ENCODE peak calls at places on chromosome 20, in eight cellular contexts. T, W, K, Q, A, U, I and D are unnamed samples.

GRCh38 chr20:37343212-37343993 is 2.5 kb upstream of the SRC start:
- DNase-seq in T (no peak), W (no peak), K (no peak), Q (no peak), A (no peak), U (no peak), I (peak; percentile 92), D (peak; percentile 87)

GRCh38 chr20:62352402-62353288 is 14.5 kb downstream of the LAMA5 start:
- DNase-seq in T (no peak), W (no peak), K (no peak), Q (no peak), A (peak; percentile 80), U (peak; percentile 66), I (no peak), D (no peak)

GRCh38 chr20:2698186-2698817 is 5.7 kb downstream of the EBF4 start:
- DNase-seq in T (no peak), W (no peak), K (no peak), Q (no peak), A (no peak), U (no peak), I (no peak), D (no peak)

GRCh38 chr20:37284691-37285124 is 4.7 kb upstream of the MANBAL start:
- DNase-seq in T (no peak), W (no peak), K (no peak), Q (no peak), A (no peak), U (no peak), I (no peak), D (no peak)

GRCh38 chr20:62567246-62568044 is 74.9 kb upstream of the SLCO4A1 start:
- DNase-seq in T (no peak), W (no peak), K (no peak), Q (no peak), A (no peak), U (no peak), I (no peak), D (no peak)

GRCh38 chr20:45282700-45283528 is 23.7 kb upstream of the RBPJL start:
- DNase-seq in T (no peak), W (no peak), K (no peak), Q (no peak), A (no peak), U (no peak), I (no peak), D (no peak)

GRCh38 chr20:64261138-64261537 is 5.6 kb downstream of the PCMTD2 start:
- DNase-seq in T (no peak), W (peak; percentile 40), K (no peak), Q (no peak), A (no peak), U (no peak), I (no peak), D (no peak)

GRCh38 chr20:19992996-19993908 is 23.9 kb upstream of the NAA20 start:
- DNase-seq in T (peak; percentile 42), W (no peak), K (no peak), Q (no peak), A (no peak), U (peak; percentile 76), I (no peak), D (no peak)

GRCh38 chr20:61771805-61772350 is 293.8 kb downstream of the TAF4 start:
- DNase-seq in T (no peak), W (no peak), K (no peak), Q (no peak), A (no peak), U (no peak), I (no peak), D (no peak)

GRCh38 chr20:53087034-53087777 is 115.0 kb downstream of the TSHZ2 start:
- DNase-seq in T (no peak), W (peak; percentile 38), K (no peak), Q (no peak), A (peak; percentile 5), U (no peak), I (no peak), D (no peak)

GRCh38 chr20:37987602-37988290 is 45.5 kb downstream of the TTI1 start:
- DNase-seq in T (no peak), W (no peak), K (no peak), Q (no peak), A (no peak), U (no peak), I (no peak), D (no peak)

GRCh38 chr20:35616465-35617396 is 1.1 kb downstream of the SPAG4 start:
- DNase-seq in T (peak; percentile 86), W (peak; percentile 82), K (peak; percentile 88), Q (peak; percentile 98), A (peak; percentile 64), U (peak; percentile 87), I (peak; percentile 100), D (peak; percentile 93)

GRCh38 chr20:35618032-35618371 is 2.4 kb downstream of the SPAG4 start:
- DNase-seq in T (no peak), W (no peak), K (no peak), Q (no peak), A (no peak), U (no peak), I (no peak), D (no peak)

GRCh38 chr20:35617397-35618031 is 1.9 kb downstream of the SPAG4 start:
- DNase-seq in T (peak; percentile 65), W (no peak), K (no peak), Q (peak; percentile 37), A (peak; percentile 32), U (peak; percentile 85), I (peak; percentile 56), D (peak; percentile 65)

GRCh38 chr20:35618372-35619131 is 2.9 kb downstream of the SPAG4 start:
- DNase-seq in T (no peak), W (no peak), K (no peak), Q (no peak), A (no peak), U (peak; percentile 35), I (peak; percentile 40), D (no peak)

DNA sequence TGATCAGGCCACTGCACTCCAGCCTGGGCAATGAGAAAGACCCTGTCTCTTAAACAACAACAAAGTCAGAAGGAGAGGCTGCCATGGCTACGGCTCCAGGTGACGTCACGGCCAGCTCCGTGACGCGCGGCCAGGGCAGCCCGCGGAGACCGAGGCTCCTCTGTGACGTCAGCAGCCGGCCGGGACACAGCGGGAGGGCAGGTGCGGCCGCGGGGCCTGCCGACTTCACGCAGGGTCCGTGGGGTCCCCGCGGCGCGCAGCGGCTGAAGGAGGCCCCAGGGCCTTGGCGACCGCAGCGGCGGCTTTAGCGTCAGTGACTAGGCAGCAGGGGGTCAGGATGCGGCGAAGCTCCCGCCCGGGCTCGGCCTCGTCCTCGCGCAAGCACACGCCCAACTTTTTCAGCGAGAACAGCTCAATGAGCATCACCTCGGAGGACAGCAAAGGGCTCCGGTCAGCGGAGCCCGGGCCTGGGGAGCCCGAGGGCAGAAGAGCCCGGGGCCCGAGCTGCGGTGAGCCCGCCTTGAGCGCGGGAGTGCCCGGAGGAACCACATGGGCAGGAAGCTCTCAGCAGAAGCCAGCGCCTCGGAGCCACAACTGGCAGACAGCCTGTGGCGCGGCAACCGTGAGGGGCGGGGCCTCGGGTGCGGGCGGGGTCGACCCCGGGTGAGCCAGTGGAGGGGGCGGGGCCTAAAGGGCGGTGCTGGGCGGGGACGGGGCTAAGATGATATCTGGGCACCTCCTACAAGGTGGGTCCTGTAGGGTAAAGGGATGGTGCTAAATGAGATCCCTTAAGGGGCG is at the start of gene SPAG4:
- DNase-seq in T (peak; percentile 94), W (peak; percentile 99), K (no peak), Q (no peak), A (peak; percentile 97), U (peak; percentile 98), I (peak; percentile 80), D (peak; percentile 100)
- TF ChIP-seq POLR2A in T (peak; percentile 80), W (no peak), K (peak; percentile 60), Q (peak; percentile 76), A (peak; percentile 57), U (peak; percentile 79), I (no peak), D (peak; percentile 86)

DNA sequence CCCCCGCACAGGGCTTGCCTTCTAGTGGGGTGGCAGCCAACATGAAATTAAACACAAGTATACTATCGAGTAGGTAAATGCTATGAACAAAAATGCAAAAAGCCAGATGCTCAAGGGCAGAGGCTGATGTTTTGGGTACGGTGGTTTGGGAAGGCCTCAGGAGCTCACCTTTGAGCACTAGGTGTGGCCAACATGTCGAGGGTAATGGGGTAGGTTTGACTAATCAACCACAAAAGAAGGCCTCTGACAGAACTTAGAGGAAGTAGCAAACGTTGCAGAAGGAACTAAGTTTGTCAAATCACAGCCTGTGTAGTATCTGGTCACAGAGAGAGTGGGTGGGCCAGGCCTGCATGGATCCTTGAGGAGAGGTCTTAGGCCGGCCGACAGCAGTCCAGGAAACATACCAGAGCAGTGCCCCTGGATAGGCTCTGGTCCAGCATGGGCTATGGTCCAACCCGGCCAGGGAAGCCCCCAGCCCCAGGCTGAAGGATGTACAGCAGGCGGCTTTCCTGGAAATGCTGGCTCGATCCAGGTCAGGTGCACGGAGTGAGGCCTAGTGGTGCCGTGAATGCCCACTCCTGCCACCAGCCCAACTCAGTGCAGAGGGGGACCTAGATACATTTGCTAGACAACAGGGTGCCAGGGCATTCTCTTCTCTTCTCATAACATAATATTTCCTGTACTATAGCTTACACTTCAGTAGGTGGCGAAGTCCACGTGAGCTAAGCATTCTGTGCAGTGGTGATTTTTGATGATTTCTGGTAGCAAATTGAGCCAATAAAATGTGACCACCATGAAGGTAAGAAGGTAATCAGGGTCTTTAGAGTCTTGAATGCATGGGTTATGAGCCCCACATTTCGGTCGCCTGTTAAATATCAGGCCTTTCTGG is 56.3 kb upstream of the CD93 start:
- DNase-seq in T (no peak), W (no peak), K (peak; percentile 43), Q (peak; percentile 45), A (no peak), U (no peak), I (peak; percentile 2), D (no peak)
- TF ChIP-seq POLR2A in T (no peak), W (no peak), K (no peak), Q (no peak), A (no peak), U (no peak), I (no peak), D (no peak)

GRCh38 chr20:5116875-5117274 is 2.9 kb downstream of the PCNA start:
- DNase-seq in T (no peak), W (no peak), K (no peak), Q (no peak), A (no peak), U (no peak), I (no peak), D (no peak)

GRCh38 chr20:5118220-5119142 is 1.3 kb downstream of the PCNA start:
- DNase-seq in T (no peak), W (no peak), K (no peak), Q (no peak), A (no peak), U (no peak), I (no peak), D (no peak)

GRCh38 chr20:5119143-5119434 is 669 bp downstream of the PCNA start:
- DNase-seq in T (no peak), W (no peak), K (no peak), Q (no peak), A (no peak), U (no peak), I (no peak), D (no peak)

GRCh38 chr20:5113615-5113986 is 6.2 kb downstream of the PCNA start:
- DNase-seq in T (no peak), W (no peak), K (no peak), Q (no peak), A (no peak), U (no peak), I (no peak), D (no peak)

GRCh38 chr20:5114403-5114802 is 5.4 kb downstream of the PCNA start:
- DNase-seq in T (no peak), W (no peak), K (no peak), Q (no peak), A (no peak), U (no peak), I (no peak), D (no peak)
- TF ChIP-seq POLR2A in T (no peak), W (no peak), K (no peak), Q (no peak), A (no peak), U (no peak), I (no peak), D (no peak)

GRCh38 chr20:32474967-32475819 is 109.9 kb downstream of the NOL4L start:
- DNase-seq in T (peak; percentile 98), W (peak; percentile 76), K (peak; percentile 75), Q (no peak), A (peak; percentile 42), U (peak; percentile 94), I (peak; percentile 91), D (peak; percentile 94)
- TF ChIP-seq POLR2A in T (peak; percentile 40), W (no peak), K (no peak), Q (no peak), A (no peak), U (peak; percentile 65), I (no peak), D (peak; percentile 74)